ENCODE peak calls at places on chromosomes 11 and 22, in seven cellular contexts. F is H4; I is body of pancreas; V is fibroblast of pulmonary artery; Y is stimulated activated naive CD4-positive, alpha-beta T cell; U is AG09309; E is lower lobe of right lung. J is an unnamed sample.

GRCh38 chr11:18452927-18453326 is 2.7 kb upstream of the LDHAL6A start:
- DNase-seq in U (no peak), F (no peak), I (no peak), Y (no peak), E (no peak), V (no peak), J (peak; percentile 3)

GRCh38 chr22:25131198-25131887 is 68.3 kb upstream of the CRYBB3 start:
- DNase-seq in I (no peak), Y (no peak), V (no peak), U (no peak), F (no peak), E (no peak), J (no peak)

GRCh38 chr11:85086511-85087284 is 540.4 kb downstream of the DLG2 start:
- DNase-seq in F (no peak), E (no peak), I (no peak), V (no peak), Y (no peak), U (no peak), J (no peak)

GRCh38 chr11:67371549-67372231 is 1.7 kb downstream of the CLCF1 start:
- DNase-seq in V (peak; percentile 61), F (peak; percentile 58), U (no peak), I (peak; percentile 55), Y (peak; percentile 27), E (peak; percentile 64), J (no peak)

GRCh38 chr22:24216541-24217209 is 28.2 kb downstream of the GGT5 start:
- DNase-seq in V (no peak), F (no peak), U (no peak), Y (no peak), E (no peak), I (no peak), J (no peak)

GRCh38 chr11:118923721-118924587 is 1.8 kb downstream of the BCL9L start:
- DNase-seq in U (no peak), V (no peak), F (no peak), I (no peak), Y (no peak), E (no peak), J (no peak)

GRCh38 chr11:36447947-36448346 is 62.1 kb downstream of the TRAF6 start:
- DNase-seq in V (no peak), I (peak; percentile 50), F (no peak), Y (no peak), E (no peak), U (no peak), J (no peak)

GRCh38 chr11:66907751-66908173 is 50.4 kb downstream of the PC start:
- DNase-seq in Y (no peak), F (no peak), U (no peak), V (no peak), E (no peak), I (no peak), J (no peak)

GRCh38 chr11:9704037-9704436 is 40.2 kb downstream of the SWAP70 start:
- DNase-seq in F (no peak), Y (no peak), I (no peak), E (no peak), V (no peak), U (no peak), J (no peak)

GRCh38 chr22:29670615-29671014 is 49.2 kb upstream of the CABP7 start:
- DNase-seq in F (no peak), V (no peak), U (no peak), E (no peak), Y (no peak), I (no peak), J (no peak)

GRCh38 chr11:34264266-34265110 is 93.3 kb downstream of the ABTB2 start:
- DNase-seq in I (no peak), F (no peak), V (no peak), E (no peak), Y (no peak), U (no peak), J (no peak)

GRCh38 chr11:80350541-80350940 is 909.7 kb upstream of the TENM4 start:
- DNase-seq in F (no peak), E (no peak), I (no peak), Y (no peak), U (no peak), V (no peak), J (no peak)

GRCh38 chr22:29022101-29022817 is 39.4 kb downstream of the C22orf31 start:
- DNase-seq in U (no peak), Y (no peak), E (no peak), I (no peak), F (no peak), V (no peak), J (no peak)

GRCh38 chr11:12827929-12828812 is 153.9 kb downstream of the TEAD1 start:
- DNase-seq in Y (no peak), V (peak; percentile 85), U (peak; percentile 50), E (no peak), F (peak; percentile 85), I (peak; percentile 75), J (no peak)

GRCh38 chr11:1862588-1863351 is 9.9 kb downstream of the LSP1 start:
- DNase-seq in V (peak; percentile 21), U (no peak), E (peak; percentile 46), Y (no peak), I (peak; percentile 44), F (peak; percentile 78), J (peak; percentile 4)

GRCh38 chr22:30921108-30921507 is 47.5 kb downstream of the MORC2 start:
- DNase-seq in F (no peak), I (no peak), E (no peak), V (no peak), U (no peak), Y (no peak), J (no peak)

GRCh38 chr11:129412501-129412900 is 36.9 kb downstream of the BARX2 start:
- DNase-seq in V (no peak), I (no peak), U (no peak), F (no peak), E (no peak), Y (no peak), J (no peak)

GRCh38 chr11:69302447-69302846 is 8.5 kb downstream of the MYEOV start:
- DNase-seq in I (no peak), U (no peak), F (no peak), E (no peak), V (no peak), Y (no peak), J (no peak)

GRCh38 chr22:24181088-24181995 is at the start of gene SUSD2:
- DNase-seq in Y (no peak), E (peak; percentile 75), V (no peak), F (no peak), I (no peak), U (no peak), J (no peak)

GRCh38 chr22:38313384-38313955 is 3.8 kb downstream of the CSNK1E start:
- DNase-seq in Y (no peak), V (peak; percentile 91), E (peak; percentile 62), F (peak; percentile 92), I (no peak), U (peak; percentile 73), J (peak; percentile 77)

GRCh38 chr11:128586689-128587088 is 669 bp downstream of the ETS1 start:
- DNase-seq in Y (no peak), F (no peak), U (no peak), I (no peak), V (no peak), E (no peak), J (no peak)

GRCh38 chr22:21866821-21867527 is 471 bp downstream of the MAPK1 start:
- DNase-seq in Y (peak; percentile 9), E (peak; percentile 54), U (no peak), V (no peak), I (peak; percentile 19), F (no peak), J (no peak)

GRCh38 chr11:2722955-2723354 is 23.2 kb upstream of the KCNQ1OT1 start:
- DNase-seq in Y (no peak), V (no peak), E (no peak), U (no peak), F (no peak), I (no peak), J (no peak)

GRCh38 chr11:18203723-18204122 is 31.1 kb downstream of the MRGPRX4 start:
- DNase-seq in U (no peak), Y (no peak), I (no peak), V (peak; percentile 16), F (no peak), E (no peak), J (no peak)

GRCh38 chr11:79081441-79082124 is 359.2 kb downstream of the TENM4 start:
- DNase-seq in Y (no peak), F (no peak), V (peak; percentile 36), I (no peak), U (no peak), E (no peak), J (no peak)

GRCh38 chr11:57314221-57314973 is 10.4 kb downstream of the TNKS1BP1 start:
- DNase-seq in E (no peak), I (no peak), V (no peak), Y (no peak), F (no peak), U (no peak), J (no peak)

GRCh38 chr11:70742553-70743291 is 344.4 kb downstream of the CTTN start:
- DNase-seq in I (peak; percentile 75), Y (no peak), V (no peak), E (peak; percentile 46), F (no peak), U (no peak), J (no peak)

GRCh38 chr11:19680824-19681368 is 31.7 kb upstream of the NAV2 start:
- DNase-seq in Y (no peak), E (no peak), V (no peak), I (no peak), U (no peak), F (no peak), J (no peak)

GRCh38 chr11:129750343-129751292 is 65.0 kb upstream of the TMEM45B start:
- DNase-seq in Y (peak; percentile 72), I (peak; percentile 78), V (peak; percentile 81), E (peak; percentile 84), U (peak; percentile 13), F (peak; percentile 47), J (peak; percentile 28)

GRCh38 chr22:30265851-30266444 is 703 bp downstream of the OSM start:
- DNase-seq in Y (peak; percentile 84), F (no peak), U (no peak), I (peak; percentile 69), E (peak; percentile 84), V (no peak), J (no peak)

GRCh38 chr22:19873138-19873959 is 18.7 kb upstream of the GNB1L start:
- DNase-seq in I (peak; percentile 1), U (no peak), E (peak; percentile 49), F (no peak), Y (no peak), V (no peak), J (no peak)

GRCh38 chr11:115471367-115471766 is 32.8 kb downstream of the CADM1 start:
- DNase-seq in Y (no peak), U (no peak), F (no peak), I (peak; percentile 11), E (no peak), V (no peak), J (no peak)

GRCh38 chr11:58059011-58059358 is 28.2 kb downstream of the OR6Q1 start:
- DNase-seq in F (peak; percentile 82), I (peak; percentile 30), V (peak; percentile 91), Y (no peak), U (peak; percentile 60), E (no peak), J (peak; percentile 60)

GRCh38 chr11:92129811-92130210 is 94.8 kb upstream of the FAT3 start:
- DNase-seq in E (no peak), F (no peak), U (no peak), I (no peak), Y (no peak), V (no peak), J (no peak)